ENCODE peak calls at places on chromosomes 4 and X, in eight cellular contexts. T is CD8-positive, alpha-beta T cell; D is CD14-positive monocyte; I is GM13977; A is WTC11; H is fibroblast of mammary gland; F is esophagus squamous epithelium; P is lower leg skin. W is an unnamed sample.

GRCh38 chrX:106698693-106699092 is 27.8 kb upstream of the RNF128 start:
- DNase-seq in T (no peak), D (no peak), I (no peak), A (no peak), H (peak), F (no peak), P (no peak), W (no peak)

GRCh38 chr4:182010876-182011275 is 232.3 kb upstream of the TENM3 start:
- DNase-seq in T (no peak), D (no peak), I (no peak), A (no peak), H (peak), F (no peak), P (no peak), W (no peak)

GRCh38 chrX:21993265-21993664 is 38.9 kb upstream of the PHEX start:
- DNase-seq in T (no peak), D (peak), I (no peak), A (no peak), H (no peak), F (no peak), P (no peak), W (no peak)

GRCh38 chr4:155009288-155009687 is 199.1 kb upstream of the NPY2R start:
- DNase-seq in T (no peak), D (no peak), I (no peak), A (no peak), H (no peak), F (no peak), P (no peak), W (no peak)

GRCh38 chr4:148214529-148215166 is 227.6 kb downstream of the NR3C2 start:
- DNase-seq in T (no peak), D (no peak), I (no peak), A (no peak), H (peak), F (no peak), P (no peak), W (no peak)

GRCh38 chr4:177339794-177340374 is 30.2 kb downstream of the NEIL3 start:
- DNase-seq in T (no peak), D (no peak), I (peak), A (no peak), H (peak), F (no peak), P (no peak), W (no peak)

GRCh38 chrX:148310402-148311200 is 189.8 kb upstream of the AFF2 start:
- DNase-seq in T (peak), D (no peak), I (no peak), A (no peak), H (no peak), F (no peak), P (no peak), W (no peak)

GRCh38 chr4:121977251-121978168 is 25.6 kb upstream of the TRPC3 start:
- DNase-seq in T (no peak), D (no peak), I (no peak), A (no peak), H (no peak), F (no peak), P (no peak), W (no peak)

GRCh38 chr4:16897991-16898827 is at the start of gene LDB2:
- DNase-seq in T (no peak), D (no peak), I (no peak), A (peak), H (peak), F (no peak), P (peak), W (no peak)

GRCh38 chrX:36241397-36241796 is 321.9 kb downstream of the CFAP47 start:
- DNase-seq in T (no peak), D (no peak), I (no peak), A (no peak), H (no peak), F (no peak), P (no peak), W (no peak)

GRCh38 chr4:2832981-2833670 is 10.5 kb upstream of the ADD1 start:
- DNase-seq in T (no peak), D (peak), I (peak), A (no peak), H (no peak), F (no peak), P (peak), W (no peak)

GRCh38 chr4:108078024-108078733 is 88.5 kb downstream of the HADH start:
- DNase-seq in T (no peak), D (no peak), I (no peak), A (no peak), H (peak), F (no peak), P (no peak), W (no peak)

GRCh38 chr4:48360966-48361470 is 19.7 kb downstream of the SLAIN2 start:
- DNase-seq in T (no peak), D (no peak), I (no peak), A (no peak), H (peak), F (no peak), P (no peak), W (no peak)

GRCh38 chr4:17851921-17852320 is 41.1 kb downstream of the NCAPG start:
- DNase-seq in T (no peak), D (no peak), I (no peak), A (no peak), H (no peak), F (no peak), P (no peak), W (no peak)

GRCh38 chrX:53433651-53434639 is at the start of gene HSD17B10:
- DNase-seq in T (peak), D (peak), I (peak), A (peak), H (peak), F (peak), P (peak), W (peak)

GRCh38 chr4:158823461-158823873 is 54.6 kb downstream of the FNIP2 start:
- DNase-seq in T (no peak), D (no peak), I (no peak), A (no peak), H (peak), F (no peak), P (no peak), W (no peak)

GRCh38 chr4:39124885-39125599 is 57.3 kb upstream of the WDR19 start:
- DNase-seq in T (no peak), D (no peak), I (no peak), A (no peak), H (no peak), F (no peak), P (no peak), W (no peak)

GRCh38 chr4:1082215-1083182 is 30.9 kb downstream of the RNF212 start:
- DNase-seq in T (no peak), D (peak), I (no peak), A (no peak), H (peak), F (no peak), P (peak), W (no peak)

GRCh38 chr4:11042760-11043159 is 358.2 kb upstream of the CLNK start:
- DNase-seq in T (no peak), D (no peak), I (no peak), A (no peak), H (no peak), F (no peak), P (no peak), W (no peak)

DNA sequence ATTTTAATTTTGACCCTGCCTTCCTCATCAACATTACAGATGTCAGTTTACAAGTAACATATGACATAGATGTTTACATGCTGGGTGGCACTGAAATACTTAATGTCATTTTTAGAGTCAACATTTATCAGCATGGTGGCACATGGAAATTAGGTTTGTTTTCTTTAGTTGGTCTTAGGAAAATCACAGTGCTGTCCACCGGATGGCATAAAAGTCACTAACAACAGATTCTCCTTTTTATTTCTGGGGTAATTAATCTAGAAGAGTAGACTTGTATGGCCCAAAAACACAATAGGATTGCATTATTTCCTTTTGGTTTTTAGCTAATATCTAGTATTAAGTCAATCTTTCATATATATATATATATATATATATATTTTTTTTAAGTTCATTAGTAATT is 88.6 kb upstream of the HHIP start:
- DNase-seq in T (no peak), D (no peak), I (no peak), A (no peak), H (peak), F (no peak), P (no peak), W (no peak)
- TF ChIP-seq CTCF in T (no peak), D (no peak), I (no peak), A (no peak), H (no peak), F (no peak), P (no peak), W (no peak)

GRCh38 chrX:117641913-117642656 is 474.5 kb downstream of the KLHL13 start:
- DNase-seq in T (no peak), D (no peak), I (no peak), A (no peak), H (no peak), F (no peak), P (no peak), W (no peak)

DNA sequence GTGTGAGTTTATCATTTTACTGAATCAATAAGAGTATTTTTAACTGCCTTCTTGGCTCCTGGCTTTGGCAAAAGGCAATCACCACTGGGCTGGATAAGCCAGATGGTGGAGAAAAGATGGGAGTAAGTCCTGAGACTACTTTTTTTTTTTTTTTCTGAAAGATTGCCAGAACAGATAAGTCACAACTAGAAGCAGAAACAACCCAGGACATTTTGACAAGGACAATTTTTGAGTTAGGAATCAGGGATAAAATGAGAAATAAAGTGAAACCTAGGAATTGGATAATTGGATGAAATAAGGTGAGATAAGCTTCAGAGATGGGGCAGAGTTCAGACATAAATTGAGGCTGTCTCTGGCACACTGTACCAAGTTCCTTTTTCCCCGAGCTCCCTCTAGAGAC is 471.0 kb downstream of the KLHL13 start:
- DNase-seq in T (no peak), D (no peak), I (no peak), A (no peak), H (no peak), F (no peak), P (no peak), W (no peak)
- TF ChIP-seq CTCF in T (no peak), D (no peak), I (no peak), A (no peak), H (no peak), F (no peak), P (no peak), W (no peak)

GRCh38 chr4:127965062-127965802 is at the start of the genes ABHD18 and MFSD8:
- DNase-seq in T (peak), D (peak), I (peak), A (peak), H (peak), F (peak), P (peak), W (peak)
- TF ChIP-seq CTCF in T (no peak), D (peak), I (peak), A (no peak), H (peak), F (peak), P (no peak), W (peak)

GRCh38 chr4:84492290-84492689 is 6.8 kb downstream of the NKX6-1 start:
- DNase-seq in T (no peak), D (no peak), I (no peak), A (peak), H (no peak), F (no peak), P (no peak), W (no peak)

GRCh38 chr4:84493092-84493850 is 5.8 kb downstream of the NKX6-1 start:
- DNase-seq in T (no peak), D (no peak), I (no peak), A (peak), H (peak), F (no peak), P (no peak), W (no peak)

GRCh38 chr4:84494518-84494917 is 4.6 kb downstream of the NKX6-1 start:
- DNase-seq in T (no peak), D (no peak), I (no peak), A (no peak), H (no peak), F (no peak), P (no peak), W (no peak)

GRCh38 chr4:84491420-84491819 is 7.7 kb downstream of the NKX6-1 start:
- DNase-seq in T (no peak), D (no peak), I (no peak), A (no peak), H (no peak), F (no peak), P (no peak), W (no peak)

GRCh38 chr4:84492737-84493091 is 6.4 kb downstream of the NKX6-1 start:
- DNase-seq in T (no peak), D (no peak), I (no peak), A (peak), H (no peak), F (no peak), P (no peak), W (no peak)
- TF ChIP-seq CTCF in T (no peak), D (no peak), I (no peak), A (no peak), H (no peak), F (no peak), P (no peak), W (no peak)

DNA sequence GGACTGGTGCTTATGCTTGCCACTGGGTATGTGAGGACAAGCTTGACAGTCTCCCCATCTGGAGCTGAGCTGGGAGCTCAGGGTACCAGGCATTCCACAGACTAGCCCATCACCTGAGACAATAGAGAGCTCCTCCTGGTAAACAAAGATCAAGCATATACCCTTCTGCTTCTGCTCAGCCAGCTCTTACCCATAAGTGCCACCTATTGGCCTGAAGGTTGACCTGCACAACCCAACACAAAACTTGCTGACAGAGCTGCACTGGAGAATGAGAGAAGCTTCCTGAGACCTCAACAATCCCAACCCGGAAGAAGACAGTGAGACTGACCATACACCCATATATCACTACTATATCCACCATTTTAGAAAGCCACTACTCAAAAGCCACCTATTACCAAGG is 1049.2 kb upstream of the INTU start:
- DNase-seq in T (no peak), D (no peak), I (no peak), A (peak), H (peak), F (no peak), P (no peak), W (no peak)
- TF ChIP-seq CTCF in T (no peak), D (no peak), I (peak), A (no peak), H (peak), F (no peak), P (no peak), W (no peak)

DNA sequence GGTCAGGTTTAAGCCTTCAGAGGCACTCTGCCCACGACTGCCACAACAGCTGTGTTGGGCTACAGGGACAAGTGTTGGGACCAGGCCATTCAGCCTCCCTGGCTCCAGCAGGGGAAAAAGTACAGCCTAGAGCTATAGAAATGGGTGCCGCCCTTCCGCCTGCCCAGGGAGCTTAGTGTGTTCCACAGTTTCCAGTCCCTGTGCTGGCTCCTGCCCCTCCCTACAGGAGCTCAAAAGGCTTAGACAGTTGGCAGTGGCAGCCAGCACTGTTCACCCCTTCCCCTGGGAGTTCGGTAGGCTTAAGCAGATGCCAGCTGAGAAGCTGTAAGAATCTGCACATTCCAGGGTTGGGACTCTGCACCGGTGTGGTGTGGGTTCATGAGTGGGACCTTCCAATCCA is 408.2 kb upstream of the INTU start:
- DNase-seq in T (no peak), D (no peak), I (no peak), A (no peak), H (no peak), F (no peak), P (no peak), W (no peak)
- TF ChIP-seq CTCF in T (no peak), D (no peak), I (no peak), A (no peak), H (no peak), F (no peak), P (no peak), W (no peak)

DNA sequence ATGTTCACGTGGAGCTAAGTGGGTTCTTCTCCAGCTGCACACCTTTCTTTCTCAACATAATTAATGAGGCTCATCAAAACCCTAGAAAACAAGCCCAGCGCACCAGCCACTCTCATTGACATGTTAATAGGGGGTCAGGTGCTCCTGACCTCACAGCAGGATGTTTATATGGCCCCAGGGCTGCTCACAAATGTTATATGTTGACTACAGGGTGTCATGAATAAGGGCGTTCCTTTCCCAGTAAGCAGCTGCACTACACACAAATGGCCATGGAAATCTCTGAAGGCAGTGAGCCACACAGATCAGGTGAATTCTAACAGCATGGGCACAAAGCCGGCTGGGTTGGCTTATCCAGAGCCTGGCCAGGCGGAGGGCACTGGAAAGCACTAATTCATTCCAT is 209.8 kb downstream of the MGST2 start:
- DNase-seq in T (no peak), D (no peak), I (no peak), A (peak), H (no peak), F (no peak), P (no peak), W (no peak)
- TF ChIP-seq CTCF in T (no peak), D (no peak), I (no peak), A (no peak), H (no peak), F (no peak), P (no peak), W (no peak)

DNA sequence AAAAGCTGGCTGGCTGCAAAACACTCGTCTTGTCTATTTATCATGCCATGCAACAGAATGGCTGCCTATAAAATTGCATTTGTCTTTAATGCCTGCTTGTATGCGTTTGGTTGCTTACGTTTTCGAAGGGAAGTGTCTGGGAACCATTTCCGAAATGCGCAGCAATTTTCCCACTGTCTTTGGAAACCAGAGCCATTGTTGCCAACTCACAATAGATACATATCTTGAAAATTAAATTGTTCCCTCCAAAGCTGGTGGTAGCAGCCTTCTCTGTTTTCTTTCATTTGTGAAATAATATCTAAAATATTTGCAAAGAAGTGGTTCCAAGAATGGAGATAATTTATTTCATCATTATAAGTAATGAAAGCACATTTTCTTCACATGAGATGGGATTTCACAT is 53.4 kb downstream of the MAMLD1 start:
- DNase-seq in T (no peak), D (no peak), I (no peak), A (no peak), H (no peak), F (no peak), P (no peak), W (no peak)
- TF ChIP-seq CTCF in T (no peak), D (no peak), I (no peak), A (no peak), H (no peak), F (no peak), P (no peak), W (no peak)

GRCh38 chr4:175253184-175253902 is 335.2 kb downstream of the ADAM29 start:
- DNase-seq in T (no peak), D (no peak), I (no peak), A (no peak), H (peak), F (no peak), P (peak), W (no peak)

GRCh38 chr4:175246941-175247340 is 328.8 kb downstream of the ADAM29 start:
- DNase-seq in T (no peak), D (no peak), I (no peak), A (no peak), H (no peak), F (no peak), P (no peak), W (no peak)

GRCh38 chr4:175252642-175253041 is 334.5 kb downstream of the ADAM29 start:
- DNase-seq in T (no peak), D (no peak), I (no peak), A (peak), H (no peak), F (no peak), P (peak), W (no peak)
- TF ChIP-seq CTCF in T (no peak), D (no peak), I (peak), A (no peak), H (no peak), F (no peak), P (no peak), W (no peak)

GRCh38 chr4:23902203-23902602 is 12.4 kb upstream of the PPARGC1A start:
- DNase-seq in T (no peak), D (no peak), I (no peak), A (peak), H (no peak), F (no peak), P (no peak), W (no peak)
- TF ChIP-seq CTCF in T (no peak), D (no peak), I (no peak), A (peak), H (peak), F (no peak), P (no peak), W (no peak)

W was measured in natural killer cell.